ENCODE peak calls at places on chromosomes 1 and 21, in seven cellular contexts. One of them, this sample, is unnamed.

GRCh38 chr21:31042080-31042464 is 3.8 kb upstream of the KRTAP19-8 start:
- DNase-seq in bronchial epithelial cell: no peak
- DNase-seq in substantia nigra: no peak
- DNase-seq in hypothalamus: no peak
- DNase-seq in Panc1: no peak
- DNase-seq in omental fat pad: no peak
- DNase-seq in stimulated activated naive CD4-positive, alpha-beta T cell: no peak
- DNase-seq in this sample: no peak

GRCh38 chr1:3021801-3022401 is 634 bp downstream of the ACTRT2 start:
- DNase-seq in hypothalamus: no peak
- DNase-seq in stimulated activated naive CD4-positive, alpha-beta T cell: no peak
- DNase-seq in substantia nigra: no peak
- DNase-seq in Panc1: no peak
- DNase-seq in bronchial epithelial cell: no peak
- DNase-seq in omental fat pad: no peak
- DNase-seq in this sample: no peak

GRCh38 chr1:68479501-68479900 is 17.4 kb downstream of the DEPDC1 start:
- DNase-seq in Panc1: no peak
- DNase-seq in bronchial epithelial cell: no peak
- DNase-seq in omental fat pad: no peak
- DNase-seq in substantia nigra: no peak
- DNase-seq in hypothalamus: no peak
- DNase-seq in stimulated activated naive CD4-positive, alpha-beta T cell: no peak
- DNase-seq in this sample: no peak

GRCh38 chr21:44399955-44400790 is 46.8 kb downstream of the TRPM2 start:
- DNase-seq in substantia nigra: no peak
- DNase-seq in stimulated activated naive CD4-positive, alpha-beta T cell: no peak
- DNase-seq in hypothalamus: no peak
- DNase-seq in omental fat pad: no peak
- DNase-seq in bronchial epithelial cell: no peak
- DNase-seq in Panc1: no peak
- DNase-seq in this sample: no peak

GRCh38 chr1:211601982-211602644 is 23.2 kb upstream of the SLC30A1 start:
- DNase-seq in Panc1: no peak
- DNase-seq in hypothalamus: no peak
- DNase-seq in substantia nigra: no peak
- DNase-seq in omental fat pad: no peak
- DNase-seq in bronchial epithelial cell: peak
- DNase-seq in stimulated activated naive CD4-positive, alpha-beta T cell: no peak
- DNase-seq in this sample: no peak

GRCh38 chr1:24551290-24551859 is 4.5 kb upstream of the NCMAP start:
- DNase-seq in bronchial epithelial cell: no peak
- DNase-seq in omental fat pad: no peak
- DNase-seq in substantia nigra: no peak
- DNase-seq in stimulated activated naive CD4-positive, alpha-beta T cell: no peak
- DNase-seq in Panc1: no peak
- DNase-seq in hypothalamus: no peak
- DNase-seq in this sample: no peak

GRCh38 chr1:173122958-173123852 is 72.5 kb upstream of the TNFSF18 start:
- DNase-seq in omental fat pad: no peak
- DNase-seq in Panc1: peak
- DNase-seq in stimulated activated naive CD4-positive, alpha-beta T cell: no peak
- DNase-seq in bronchial epithelial cell: peak
- DNase-seq in hypothalamus: peak
- DNase-seq in substantia nigra: peak
- DNase-seq in this sample: no peak

GRCh38 chr1:70487471-70487840 is 76.4 kb downstream of the CTH start:
- DNase-seq in substantia nigra: no peak
- DNase-seq in omental fat pad: no peak
- DNase-seq in bronchial epithelial cell: no peak
- DNase-seq in hypothalamus: no peak
- DNase-seq in Panc1: no peak
- DNase-seq in stimulated activated naive CD4-positive, alpha-beta T cell: no peak
- DNase-seq in this sample: no peak

GRCh38 chr1:229582011-229582694 is 23.6 kb upstream of the ABCB10 start:
- DNase-seq in hypothalamus: no peak
- DNase-seq in stimulated activated naive CD4-positive, alpha-beta T cell: no peak
- DNase-seq in substantia nigra: peak
- DNase-seq in bronchial epithelial cell: peak
- DNase-seq in Panc1: no peak
- DNase-seq in omental fat pad: no peak
- DNase-seq in this sample: no peak

GRCh38 chr1:27403065-27403726 is 10.8 kb downstream of the GPR3 start:
- DNase-seq in stimulated activated naive CD4-positive, alpha-beta T cell: peak
- DNase-seq in substantia nigra: peak
- DNase-seq in hypothalamus: no peak
- DNase-seq in bronchial epithelial cell: peak
- DNase-seq in omental fat pad: no peak
- DNase-seq in Panc1: no peak
- DNase-seq in this sample: no peak

GRCh38 chr21:28298251-28298672 is 694.4 kb downstream of the LTN1 start:
- DNase-seq in omental fat pad: no peak
- DNase-seq in bronchial epithelial cell: peak
- DNase-seq in substantia nigra: no peak
- DNase-seq in hypothalamus: no peak
- DNase-seq in stimulated activated naive CD4-positive, alpha-beta T cell: no peak
- DNase-seq in Panc1: no peak
- DNase-seq in this sample: no peak